ENCODE peak calls at places on chromosomes 12 and 14, in seven cellular contexts. C, I, O, Q, H, F and M are unnamed samples.

GRCh38 chr14:84965279-84965678 is 564.7 kb upstream of the FLRT2 start:
- DNase-seq in C (no peak), I (no peak), O (no peak), Q (no peak), H (no peak), F (no peak), M (no peak)

GRCh38 chr14:56138987-56139386 is 20.8 kb downstream of the PELI2 start:
- DNase-seq in C (no peak), I (no peak), O (no peak), Q (peak), H (no peak), F (no peak), M (no peak)

GRCh38 chr14:75147423-75148071 is 20.7 kb upstream of the NEK9 start:
- DNase-seq in C (peak), I (no peak), O (peak), Q (peak), H (no peak), F (peak), M (peak)

GRCh38 chr12:110687770-110688169 is 1.1 kb downstream of the HVCN1 start:
- DNase-seq in C (no peak), I (no peak), O (no peak), Q (no peak), H (no peak), F (no peak), M (no peak)

GRCh38 chr12:68521321-68521839 is 89.3 kb upstream of the RAP1B start:
- DNase-seq in C (no peak), I (no peak), O (no peak), Q (no peak), H (no peak), F (no peak), M (no peak)

GRCh38 chr12:50050410-50051280 is 6.8 kb upstream of the ASIC1 start:
- DNase-seq in C (peak), I (no peak), O (peak), Q (peak), H (no peak), F (peak), M (no peak)

GRCh38 chr12:65905941-65906471 is 81.7 kb downstream of the HMGA2 start:
- DNase-seq in C (no peak), I (no peak), O (no peak), Q (no peak), H (no peak), F (no peak), M (no peak)

GRCh38 chr14:24368562-24369252 is 723 bp downstream of the NFATC4 start:
- DNase-seq in C (peak), I (peak), O (peak), Q (peak), H (no peak), F (peak), M (peak)

GRCh38 chr12:31234053-31234835 is 91.7 kb downstream of the SINHCAF start:
- DNase-seq in C (no peak), I (no peak), O (no peak), Q (no peak), H (no peak), F (no peak), M (no peak)

GRCh38 chr14:21486640-21487087 is 9.7 kb downstream of the TOX4 start:
- DNase-seq in C (no peak), I (no peak), O (no peak), Q (no peak), H (no peak), F (no peak), M (no peak)

GRCh38 chr14:51873221-51873893 is 12.9 kb downstream of the GNG2 start:
- DNase-seq in C (no peak), I (no peak), O (no peak), Q (no peak), H (no peak), F (no peak), M (no peak)

GRCh38 chr12:6224550-6224949 is 24.4 kb downstream of the CD9 start:
- DNase-seq in C (no peak), I (no peak), O (no peak), Q (no peak), H (no peak), F (peak), M (peak)

GRCh38 chr12:3615862-3616261 is 124.9 kb downstream of the PRMT8 start:
- DNase-seq in C (no peak), I (no peak), O (no peak), Q (no peak), H (no peak), F (no peak), M (no peak)

GRCh38 chr12:32877670-32878459 is 18.7 kb downstream of the PKP2 start:
- DNase-seq in C (no peak), I (no peak), O (no peak), Q (no peak), H (no peak), F (peak), M (no peak)

GRCh38 chr12:22935501-22935900 is 310.5 kb downstream of the ETNK1 start:
- DNase-seq in C (no peak), I (no peak), O (no peak), Q (no peak), H (no peak), F (no peak), M (no peak)

GRCh38 chr12:46522141-46522540 is 149.6 kb upstream of the SLC38A2 start:
- DNase-seq in C (no peak), I (no peak), O (no peak), Q (no peak), H (no peak), F (no peak), M (no peak)

GRCh38 chr12:12976366-12976765 is 23.7 kb downstream of the HEBP1 start:
- DNase-seq in C (no peak), I (no peak), O (peak), Q (no peak), H (no peak), F (no peak), M (no peak)

GRCh38 chr14:20855652-20856291 is 35.4 kb upstream of the RNASE3 start:
- DNase-seq in C (no peak), I (no peak), O (peak), Q (peak), H (peak), F (no peak), M (peak)

GRCh38 chr12:53972722-53973092 is 219 bp upstream of the HOXC11 start:
- DNase-seq in C (no peak), I (no peak), O (no peak), Q (no peak), H (no peak), F (no peak), M (no peak)

GRCh38 chr14:74826574-74826973 is 49.4 kb downstream of the PROX2 start:
- DNase-seq in C (no peak), I (no peak), O (no peak), Q (peak), H (no peak), F (no peak), M (no peak)

DNA sequence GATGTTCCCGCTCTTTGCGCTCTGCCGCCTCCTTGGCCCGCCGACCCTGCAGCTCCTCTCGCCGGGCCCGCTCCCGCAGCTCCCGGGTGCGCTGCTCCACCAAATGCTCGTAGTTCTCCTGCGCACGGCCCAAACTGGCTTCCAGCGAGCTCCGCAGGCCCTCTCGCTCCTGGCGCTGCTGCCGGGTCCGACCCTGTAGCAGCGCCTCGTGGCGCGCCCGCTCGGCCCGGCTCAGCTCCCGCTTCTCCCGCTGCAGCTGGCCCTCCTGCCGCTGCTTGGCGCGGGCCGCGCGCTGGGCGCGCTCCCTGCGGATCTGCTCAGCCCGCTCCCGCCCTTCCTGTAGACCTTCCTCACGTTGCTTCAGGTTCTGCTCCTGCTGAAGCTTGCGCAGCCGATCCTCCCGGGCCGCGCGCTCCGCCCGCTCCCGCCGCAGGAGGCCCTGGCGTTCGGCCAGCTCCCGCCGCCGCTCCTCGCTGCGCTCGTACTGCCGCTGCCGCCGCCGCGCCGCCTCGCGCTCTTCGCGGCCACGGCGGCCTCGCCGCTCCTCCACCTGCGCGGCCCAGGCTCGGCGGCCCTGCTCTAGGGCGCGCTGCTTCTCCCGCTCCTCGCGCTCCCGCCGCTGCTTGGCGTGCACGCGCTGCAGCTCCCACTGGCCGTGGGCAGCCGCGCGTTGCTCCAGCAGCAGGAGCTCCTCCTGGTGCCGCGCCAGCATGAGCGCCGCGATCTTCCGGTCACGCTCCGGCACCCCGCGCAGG is 2.6 kb downstream of the CCDC177 start:
- DNase-seq in C (no peak), I (no peak), O (peak), Q (peak), H (no peak), F (no peak), M (no peak)
- H3K4me3 ChIP-seq in C (peak), I (no peak), O (peak), Q (peak), H (peak), F (peak), M (no peak)

GRCh38 chr12:16608346-16608745 is 2.4 kb upstream of the LMO3 start:
- DNase-seq in C (no peak), I (no peak), O (no peak), Q (no peak), H (no peak), F (no peak), M (no peak)
- H3K27ac ChIP-seq in C (peak), I (no peak), O (peak), Q (no peak), H (no peak), F (no peak), M (peak)

DNA sequence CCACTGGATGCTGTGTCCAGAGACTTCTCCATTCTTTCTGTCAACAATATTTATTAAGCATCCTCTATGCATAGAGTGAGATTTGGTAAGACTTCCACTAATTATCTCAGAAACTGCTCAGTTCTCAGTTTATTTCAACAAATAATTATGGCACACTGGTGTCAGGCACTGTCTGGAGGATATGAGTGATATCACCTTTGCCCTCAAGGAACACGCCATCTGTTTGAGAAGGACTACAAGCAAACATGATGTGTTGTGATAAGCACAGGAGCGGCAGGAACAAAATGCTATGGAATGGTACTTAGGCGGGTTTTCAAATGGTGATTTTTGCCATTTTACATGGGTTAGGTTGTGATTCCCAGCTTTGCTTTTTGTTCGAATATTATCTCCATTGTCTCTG is 229.2 kb downstream of the DPF3 start:
- DNase-seq in C (no peak), I (no peak), O (no peak), Q (no peak), H (no peak), F (no peak), M (no peak)
- H3K4me3 ChIP-seq in C (no peak), I (no peak), O (no peak), Q (no peak), H (no peak), F (no peak), M (no peak)

GRCh38 chr14:37588667-37588955 is 6.4 kb downstream of the FOXA1 start:
- DNase-seq in C (no peak), I (no peak), O (no peak), Q (peak), H (no peak), F (no peak), M (no peak)
- H3K27ac ChIP-seq in C (no peak), I (no peak), O (no peak), Q (no peak), H (peak), F (no peak), M (no peak)

DNA sequence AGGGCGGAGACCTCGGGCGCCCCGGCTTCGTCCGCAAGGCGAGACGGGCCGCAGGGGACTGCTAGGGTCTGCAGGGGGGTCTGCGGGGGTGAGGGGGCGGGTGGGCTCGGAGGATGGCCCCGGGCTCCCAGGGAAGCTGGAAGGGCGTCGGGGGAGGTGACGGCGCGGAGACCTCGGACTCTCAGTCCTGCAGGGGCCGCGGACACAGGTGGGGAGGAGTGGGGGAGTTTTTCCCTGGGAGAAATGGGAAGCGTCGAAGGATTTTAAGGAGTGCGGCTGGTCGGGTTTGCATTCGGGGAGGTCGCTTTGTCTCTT is 25.9 kb downstream of the ZBTB42 start:
- DNase-seq in C (no peak), I (no peak), O (no peak), Q (peak), H (no peak), F (no peak), M (no peak)
- H3K4me3 ChIP-seq in C (peak), I (peak), O (peak), Q (peak), H (peak), F (peak), M (peak)

GRCh38 chr12:1935700-1936378 is 17.4 kb upstream of the CACNA2D4 start:
- DNase-seq in C (no peak), I (no peak), O (no peak), Q (no peak), H (no peak), F (peak), M (peak)

GRCh38 chr12:1937481-1938224 is 19.2 kb upstream of the CACNA2D4 start:
- DNase-seq in C (no peak), I (no peak), O (no peak), Q (no peak), H (no peak), F (no peak), M (no peak)

GRCh38 chr12:1934831-1935230 is 16.4 kb upstream of the CACNA2D4 start:
- DNase-seq in C (no peak), I (no peak), O (no peak), Q (no peak), H (no peak), F (no peak), M (no peak)

GRCh38 chr12:1935242-1935641 is 16.8 kb upstream of the CACNA2D4 start:
- DNase-seq in C (no peak), I (no peak), O (no peak), Q (no peak), H (no peak), F (no peak), M (no peak)

DNA sequence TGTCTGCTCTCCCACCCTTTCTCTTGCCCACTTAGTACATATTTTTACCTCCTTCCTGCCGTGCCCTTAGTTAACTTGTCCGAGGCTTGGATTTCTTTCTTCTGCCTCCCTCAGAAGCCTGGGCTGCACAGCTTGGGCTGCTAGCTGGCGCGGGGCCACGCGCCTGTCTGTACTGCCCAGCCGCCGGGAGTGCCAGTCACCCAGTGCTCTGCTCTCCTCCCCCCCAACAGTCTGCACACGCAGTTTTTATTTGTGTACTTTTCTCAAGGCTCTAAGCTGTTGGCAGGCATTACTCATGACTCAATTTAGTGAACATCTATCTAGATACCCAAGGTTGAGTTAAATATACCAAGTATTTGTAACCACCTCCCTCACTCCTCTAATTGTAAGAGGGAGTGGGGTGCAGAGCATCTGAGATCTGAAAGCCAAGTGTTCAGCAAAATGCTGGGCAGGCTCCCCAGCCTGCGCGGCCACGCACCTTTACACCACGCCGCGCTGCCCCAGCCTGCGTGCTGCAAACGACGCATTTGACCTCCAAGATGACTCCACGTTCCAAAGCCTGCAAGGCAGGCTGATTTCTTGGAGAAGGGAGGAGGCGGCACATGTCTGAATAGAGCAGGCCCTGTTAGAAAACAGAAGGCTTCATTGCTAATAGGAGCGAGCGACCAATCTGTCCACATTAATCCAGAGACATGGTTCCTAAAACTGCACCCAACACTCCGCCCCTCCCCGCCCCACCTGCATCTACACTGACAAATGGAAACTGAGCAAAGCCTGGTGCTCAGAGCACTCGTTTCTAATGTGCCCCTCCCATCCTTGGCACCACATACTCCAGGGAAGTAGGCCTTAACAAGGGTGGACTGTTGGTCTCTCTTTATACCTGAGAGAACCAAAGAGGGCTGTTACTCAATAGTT is 18.2 kb upstream of the CACNA2D4 start:
- DNase-seq in C (no peak), I (no peak), O (peak), Q (no peak), H (no peak), F (peak), M (peak)
- H3K27ac ChIP-seq in C (peak), I (no peak), O (peak), Q (no peak), H (no peak), F (no peak), M (peak)

DNA sequence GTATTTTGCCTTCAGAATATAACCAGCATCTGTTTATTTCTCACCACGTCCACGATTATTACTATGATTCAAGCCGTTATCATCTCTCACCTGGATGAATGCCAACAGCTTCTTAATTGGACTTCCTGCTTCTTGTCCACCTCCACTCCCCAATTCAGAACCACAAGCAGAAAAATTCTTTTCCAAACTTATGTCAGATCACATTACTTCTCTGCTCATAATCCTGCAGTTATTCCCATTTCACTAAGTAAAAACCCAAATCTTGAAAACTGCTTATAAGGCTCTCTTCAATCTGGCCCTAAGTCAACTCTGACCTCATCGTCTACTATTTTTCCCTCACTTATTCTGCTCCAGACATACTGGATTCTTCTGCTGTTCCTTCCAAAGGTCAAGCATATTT is 2.0 kb downstream of the CRY1 start:
- DNase-seq in C (no peak), I (no peak), O (no peak), Q (no peak), H (no peak), F (no peak), M (no peak)
- H3K4me3 ChIP-seq in C (no peak), I (no peak), O (no peak), Q (peak), H (peak), F (no peak), M (peak)

GRCh38 chr14:91055016-91055415 is 5.4 kb downstream of the RPS6KA5 start:
- DNase-seq in C (no peak), I (no peak), O (no peak), Q (no peak), H (no peak), F (no peak), M (no peak)
- H3K27ac ChIP-seq in C (no peak), I (no peak), O (no peak), Q (no peak), H (no peak), F (no peak), M (no peak)

GRCh38 chr12:51424662-51425539 is at the start of gene SLC4A8:
- DNase-seq in C (peak), I (peak), O (peak), Q (peak), H (no peak), F (peak), M (peak)

GRCh38 chr12:51419473-51420228 is 5.0 kb upstream of the SLC4A8 start:
- DNase-seq in C (no peak), I (no peak), O (no peak), Q (peak), H (no peak), F (no peak), M (no peak)

GRCh38 chr12:51421266-51421884 is 3.3 kb upstream of the SLC4A8 start:
- DNase-seq in C (no peak), I (no peak), O (no peak), Q (peak), H (no peak), F (no peak), M (peak)

GRCh38 chr12:51428256-51428655 is 3.6 kb downstream of the SLC4A8 start:
- DNase-seq in C (no peak), I (no peak), O (no peak), Q (no peak), H (no peak), F (no peak), M (no peak)

DNA sequence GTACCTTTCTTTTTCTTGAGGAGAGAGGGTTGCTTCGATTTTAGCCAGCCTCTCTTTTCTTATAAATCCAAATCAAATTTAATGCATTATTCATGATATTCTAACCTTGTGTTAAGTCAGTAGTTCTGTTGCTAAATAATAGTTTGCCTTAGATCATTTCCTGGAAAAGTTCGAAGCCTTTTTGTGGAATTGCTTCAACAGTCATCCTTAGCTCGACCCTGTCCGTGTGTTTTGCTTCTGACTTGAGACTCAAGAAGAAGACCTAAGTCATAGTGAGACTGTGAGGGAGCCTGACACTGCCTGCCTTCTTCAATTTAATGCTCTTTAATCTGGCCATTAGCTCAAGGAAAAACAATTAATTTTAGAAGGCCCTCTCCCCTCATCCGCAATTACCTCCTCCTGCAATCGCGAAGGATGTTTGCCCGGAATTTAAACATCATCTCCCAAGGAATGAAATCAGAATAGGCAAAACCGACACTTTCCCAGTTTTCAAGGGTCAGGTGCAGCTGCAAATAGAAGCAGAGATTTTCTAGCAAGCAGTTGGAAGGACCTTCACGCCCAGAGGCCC is 453 bp upstream of the SLC4A8 start:
- DNase-seq in C (no peak), I (no peak), O (no peak), Q (no peak), H (no peak), F (no peak), M (no peak)
- H3K4me3 ChIP-seq in C (peak), I (peak), O (peak), Q (peak), H (peak), F (no peak), M (peak)